ENCODE peak calls at places on chromosomes 1 and 21, in five cellular contexts. J, U, D, E and H are unnamed samples.

GRCh38 chr1:8870605-8871538 is 7.6 kb downstream of the ENO1 start:
- DNase-seq in E (no peak), U (no peak), J (no peak), D (no peak), H (no peak)

GRCh38 chr1:112674986-112675727 is 698 bp downstream of the MOV10 start:
- DNase-seq in E (peak; percentile 54), D (peak; percentile 38), J (peak; percentile 62), U (peak; percentile 69), H (peak; percentile 55)

GRCh38 chr1:45864765-45865164 is 61.4 kb downstream of the MAST2 start:
- DNase-seq in E (no peak), J (no peak), D (no peak), U (no peak), H (no peak)

GRCh38 chr1:30853350-30853749 is 55.2 kb downstream of the SDC3 start:
- DNase-seq in E (no peak), D (no peak), J (no peak), U (no peak), H (no peak)

GRCh38 chr1:110976089-110976488 is 12.4 kb upstream of the LRIF1 start:
- DNase-seq in D (no peak), J (no peak), U (no peak), E (no peak), H (no peak)

GRCh38 chr1:154329152-154329521 is 3.8 kb downstream of the ATP8B2 start:
- DNase-seq in E (no peak), U (peak; percentile 26), D (no peak), J (no peak), H (no peak)

GRCh38 chr1:107963601-107964396 is 1.2 kb downstream of the VAV3 start:
- DNase-seq in E (no peak), U (peak; percentile 49), J (peak; percentile 6), D (peak; percentile 8), H (peak; percentile 70)

GRCh38 chr1:19405195-19405760 is 80.1 kb downstream of the CAPZB start:
- DNase-seq in E (no peak), D (no peak), U (no peak), J (no peak), H (no peak)

GRCh38 chr1:20558180-20558579 is 5.8 kb downstream of the FAM43B start:
- DNase-seq in E (no peak), J (no peak), D (no peak), U (no peak), H (no peak)

GRCh38 chr21:38389891-38390290 is 108.4 kb downstream of the ERG start:
- DNase-seq in D (no peak), J (no peak), U (no peak), E (no peak), H (no peak)

GRCh38 chr1:72439036-72439435 is 156.7 kb upstream of the NEGR1 start:
- DNase-seq in U (no peak), E (no peak), J (no peak), D (no peak), H (no peak)

GRCh38 chr1:65253800-65254319 is 55.5 kb upstream of the DNAJC6 start:
- DNase-seq in J (no peak), E (no peak), U (no peak), D (no peak), H (no peak)

GRCh38 chr1:208059328-208060017 is 148.5 kb upstream of the CD34 start:
- DNase-seq in E (no peak), U (no peak), J (no peak), D (no peak), H (no peak)

GRCh38 chr1:56339786-56340465 is 239.4 kb downstream of the PLPP3 start:
- DNase-seq in J (no peak), U (no peak), D (no peak), E (no peak), H (no peak)

GRCh38 chr1:247578946-247579460 is 9.2 kb upstream of the OR2G2 start:
- DNase-seq in U (no peak), E (no peak), D (no peak), J (no peak), H (no peak)

GRCh38 chr1:205577874-205578658 is 53.7 kb downstream of the ELK4 start:
- DNase-seq in J (no peak), E (no peak), D (no peak), U (no peak), H (no peak)

GRCh38 chr1:17139637-17140036 is 20.4 kb upstream of the PADI2 start:
- DNase-seq in U (no peak), J (no peak), E (no peak), D (no peak), H (no peak)

GRCh38 chr1:244226440-244226839 is 175.4 kb downstream of the ZBTB18 start:
- DNase-seq in D (no peak), E (no peak), J (no peak), U (no peak), H (no peak)

GRCh38 chr1:4308826-4309225 is 345.6 kb upstream of the AJAP1 start:
- DNase-seq in E (no peak), U (no peak), D (no peak), J (no peak), H (no peak)

GRCh38 chr1:220410681-220411080 is 117.3 kb upstream of the MARK1 start:
- DNase-seq in E (no peak), U (no peak), D (no peak), J (no peak), H (no peak)

GRCh38 chr1:243286409-243287127 is 30.7 kb downstream of the SDCCAG8 start:
- DNase-seq in J (no peak), U (no peak), E (no peak), D (no peak), H (no peak)

GRCh38 chr1:65084068-65084467 is 63.9 kb upstream of the AK4 start:
- DNase-seq in J (no peak), D (no peak), U (no peak), E (no peak), H (no peak)

GRCh38 chr1:222335586-222335985 is 212.3 kb downstream of the HHIPL2 start:
- DNase-seq in E (no peak), U (no peak), D (no peak), J (no peak), H (no peak)

GRCh38 chr1:14738235-14738634 is 139.8 kb downstream of the KAZN start:
- DNase-seq in J (no peak), E (no peak), U (no peak), D (peak; percentile 66), H (no peak)

GRCh38 chr1:98962156-98962555 is 42.5 kb downstream of the PLPPR5 start:
- DNase-seq in U (no peak), J (no peak), E (no peak), D (no peak), H (no peak)

GRCh38 chr1:38256072-38256471 is 209.5 kb upstream of the POU3F1 start:
- DNase-seq in J (no peak), D (no peak), U (no peak), E (no peak), H (no peak)
- TF ChIP-seq CTCF in J (no peak), D (no peak), U (no peak), E (no peak), H (no peak)

GRCh38 chr1:164823486-164824279 is 264.7 kb downstream of the PBX1 start:
- DNase-seq in J (no peak), U (no peak), D (peak; percentile 32), E (no peak), H (no peak)
- TF ChIP-seq CTCF in J (no peak), U (no peak), D (peak; percentile 21), E (no peak), H (no peak)

GRCh38 chr1:90193116-90193515 is 198.2 kb downstream of the ZNF326 start:
- DNase-seq in U (no peak), J (no peak), D (no peak), E (no peak), H (no peak)
- TF ChIP-seq CTCF in U (no peak), J (no peak), D (no peak), E (no peak), H (no peak)

DNA sequence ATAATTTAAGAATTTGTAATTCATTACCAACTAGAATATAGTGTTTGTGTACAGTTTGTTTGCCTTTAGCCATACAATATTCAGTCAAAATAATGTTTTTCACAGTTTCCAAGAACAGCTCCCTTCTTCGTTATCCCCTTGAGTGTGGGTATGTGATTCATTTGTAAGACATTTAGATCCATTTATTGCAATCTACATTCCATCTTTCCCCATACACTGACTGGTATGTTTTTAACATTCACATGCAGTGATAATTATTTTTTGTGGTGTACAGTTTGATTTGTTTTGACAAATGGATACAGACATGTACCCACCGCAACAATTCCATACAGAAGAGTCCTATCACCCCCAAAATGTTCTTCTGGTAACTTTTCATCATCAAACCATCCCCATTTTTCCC is 589.1 kb upstream of the ADAMTS5 start:
- DNase-seq in D (no peak), E (no peak), U (no peak), J (no peak), H (no peak)
- TF ChIP-seq CTCF in D (no peak), E (no peak), U (no peak), J (no peak), H (no peak)

DNA sequence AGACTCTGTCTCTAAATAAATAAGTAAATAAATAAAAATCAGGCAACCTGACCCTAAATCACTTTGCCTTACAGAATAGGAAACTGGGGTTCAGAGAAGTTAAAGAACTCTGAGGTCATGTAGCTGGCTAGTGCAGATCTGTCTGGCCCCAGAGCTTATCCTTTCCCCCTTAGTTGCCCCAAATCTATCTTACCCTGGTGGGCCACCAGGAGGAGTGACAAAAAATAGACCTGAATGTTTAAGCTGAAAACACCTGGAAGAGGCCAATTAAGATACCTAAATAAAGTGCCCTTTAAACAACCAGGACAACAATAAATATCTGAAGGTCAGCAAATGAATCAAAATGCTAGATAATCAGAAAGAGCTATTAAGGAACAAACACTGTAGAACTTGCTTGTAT is 59.7 kb downstream of the TEX35 start:
- DNase-seq in D (no peak), E (no peak), J (no peak), U (no peak), H (no peak)
- TF ChIP-seq CTCF in D (no peak), E (no peak), J (peak; percentile 27), U (no peak), H (no peak)

DNA sequence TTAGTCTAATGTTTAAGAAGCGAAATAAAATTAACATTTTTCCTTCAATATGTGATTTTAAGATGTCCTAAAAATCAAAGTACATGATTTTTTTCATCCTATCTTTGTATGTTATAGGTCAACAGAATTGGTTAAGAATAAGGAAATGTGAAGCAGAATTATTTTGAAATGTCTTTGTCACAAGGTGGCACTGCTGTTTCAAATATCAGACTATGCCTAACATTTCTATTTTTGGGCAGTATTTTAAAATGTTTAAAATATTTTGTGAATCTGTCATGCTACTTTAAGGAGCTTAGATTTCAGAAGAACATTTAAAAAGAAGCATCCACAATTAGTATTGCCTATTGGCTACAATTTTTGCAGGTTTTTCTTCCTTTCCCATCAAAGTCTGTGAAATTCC is 38.7 kb downstream of the AMY1C start:
- DNase-seq in U (no peak), J (no peak), D (no peak), E (peak; percentile 1), H (no peak)
- TF ChIP-seq CTCF in U (peak; percentile 38), J (peak; percentile 59), D (no peak), E (no peak), H (no peak)